ENCODE peak calls at places on chromosome X, in four cellular contexts. T is colonic mucosa, N is hepatocyte, O is dorsolateral prefrontal cortex. Z is an unnamed sample.

GRCh38 chrX:129934461-129934860 is 28.5 kb downstream of the UTP14A start:
- DNase-seq in T (no peak), O (no peak), N (no peak), Z (no peak)

GRCh38 chrX:52553995-52554642 is 37.3 kb upstream of the XAGE1B start:
- DNase-seq in O (no peak), N (no peak), T (no peak), Z (no peak)

GRCh38 chrX:23202316-23202715 is 132.3 kb upstream of the PTCHD1 start:
- DNase-seq in T (no peak), N (no peak), O (no peak), Z (no peak)

GRCh38 chrX:38192007-38192625 is 28.6 kb downstream of the SRPX start:
- DNase-seq in O (no peak), N (no peak), T (no peak), Z (peak; percentile 12)

GRCh38 chrX:1178580-1179057 is 33.8 kb downstream of the CRLF2 start:
- DNase-seq in O (no peak), T (no peak), N (peak; percentile 64), Z (peak; percentile 40)

GRCh38 chrX:136310411-136310810 is 9.6 kb downstream of the ADGRG4 start:
- DNase-seq in N (no peak), O (no peak), T (no peak), Z (peak; percentile 55)

GRCh38 chrX:50343917-50344316 is 126.7 kb downstream of the DGKK start:
- DNase-seq in T (no peak), O (no peak), N (no peak), Z (no peak)

GRCh38 chrX:48508400-48509244 is at the start of gene PORCN:
- DNase-seq in N (peak; percentile 82), T (peak; percentile 84), O (peak; percentile 83), Z (peak; percentile 77)

GRCh38 chrX:80556148-80556547 is 135.9 kb downstream of the TENT5D start:
- DNase-seq in N (no peak), O (no peak), T (no peak), Z (no peak)

GRCh38 chrX:6024204-6024603 is 204.5 kb downstream of the NLGN4X start:
- DNase-seq in O (no peak), T (no peak), N (no peak), Z (no peak)

GRCh38 chrX:12950851-12951589 is 23.9 kb upstream of the TMSB4X start:
- DNase-seq in T (peak; percentile 52), O (no peak), N (peak; percentile 64), Z (no peak)

GRCh38 chrX:143994206-143994605 is 110.3 kb downstream of the UBE2NL start:
- DNase-seq in N (no peak), O (no peak), T (no peak), Z (peak; percentile 7)

GRCh38 chrX:46647251-46647650 is 73.7 kb downstream of the CHST7 start:
- DNase-seq in T (no peak), N (no peak), O (no peak), Z (no peak)

GRCh38 chrX:45767021-45767491 is 566.4 kb upstream of the DIPK2B start:
- DNase-seq in O (no peak), T (no peak), N (no peak), Z (no peak)

GRCh38 chrX:151402719-151403390 is 5.8 kb downstream of the VMA21 start:
- DNase-seq in N (no peak), T (no peak), O (peak; percentile 52), Z (no peak)

GRCh38 chrX:111008126-111008525 is 87.9 kb upstream of the PAK3 start:
- DNase-seq in T (no peak), O (no peak), N (no peak), Z (no peak)

GRCh38 chrX:11064851-11065600 is 46.1 kb upstream of the HCCS start:
- DNase-seq in N (no peak), T (no peak), O (no peak), Z (peak; percentile 19)

GRCh38 chrX:111560801-111561200 is 49.4 kb downstream of the SERTM2 start:
- DNase-seq in N (no peak), O (no peak), T (no peak), Z (no peak)

GRCh38 chrX:48948589-48948988 is 8.8 kb downstream of the OTUD5 start:
- DNase-seq in N (no peak), T (no peak), O (no peak), Z (no peak)

GRCh38 chrX:15973299-15973698 is 118.7 kb upstream of the AP1S2 start:
- DNase-seq in N (peak; percentile 35), T (peak; percentile 20), O (no peak), Z (peak; percentile 3)

GRCh38 chrX:116345953-116346352 is 90.5 kb upstream of the SLC6A14 start:
- DNase-seq in N (no peak), O (no peak), T (no peak), Z (no peak)

GRCh38 chrX:53584891-53585290 is 101.6 kb downstream of the HUWE1 start:
- DNase-seq in T (no peak), N (no peak), O (no peak), Z (no peak)

GRCh38 chrX:4588056-4588455 is 874.6 kb upstream of the PRKX start:
- DNase-seq in N (no peak), T (no peak), O (no peak), Z (no peak)

GRCh38 chrX:150291014-150291413 is 72.1 kb upstream of the MAMLD1 start:
- DNase-seq in N (no peak), O (peak; percentile 12), T (no peak), Z (no peak)

GRCh38 chrX:34656842-34657780 is at the start of gene TMEM47:
- DNase-seq in N (peak; percentile 93), T (peak; percentile 61), O (peak; percentile 5), Z (peak; percentile 28)

GRCh38 chrX:54198262-54198661 is 15.2 kb upstream of the FAM120C start:
- DNase-seq in O (no peak), N (no peak), T (no peak), Z (no peak)

GRCh38 chrX:57752866-57753265 is 72.8 kb upstream of the NLRP2B start:
- DNase-seq in T (no peak), O (no peak), N (no peak), Z (no peak)

GRCh38 chrX:31092476-31092875 is 20.6 kb upstream of the FTHL17 start:
- DNase-seq in N (no peak), O (no peak), T (no peak), Z (no peak)

GRCh38 chrX:56564182-56564885 is 907 bp downstream of the UBQLN2 start:
- DNase-seq in T (peak; percentile 23), N (peak; percentile 13), O (peak; percentile 17), Z (peak; percentile 26)

GRCh38 chrX:46683023-46683422 is 75.9 kb downstream of the SLC9A7 start:
- DNase-seq in O (no peak), N (no peak), T (no peak), Z (no peak)

DNA sequence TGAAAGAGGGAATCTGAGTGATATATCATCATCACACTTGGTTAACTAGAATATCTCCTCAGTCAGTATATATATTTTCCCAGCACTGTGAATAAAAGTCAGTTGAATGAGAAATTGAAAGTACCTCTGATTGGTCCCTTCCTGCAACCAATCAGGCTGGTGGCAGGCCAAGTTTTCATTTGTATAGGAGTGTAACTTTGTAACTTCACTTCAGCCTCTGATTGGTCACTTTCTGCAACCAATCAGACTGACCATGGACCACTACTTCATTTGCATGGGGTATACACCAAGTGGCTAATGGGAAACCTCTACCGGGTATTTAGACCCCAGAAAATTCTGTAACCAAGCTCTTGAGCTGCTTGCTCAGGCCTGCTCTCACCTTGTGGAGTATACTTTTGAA is 1.9 kb upstream of the PGK1 start:
- DNase-seq in N (no peak), T (no peak), O (no peak), Z (no peak)
- H3K27ac ChIP-seq in N (no peak overlapping the region), T (no peak overlapping the region), O (no peak overlapping the region), Z (no peak overlapping the region)

GRCh38 chrX:106964290-106964689 is 35.7 kb downstream of the MORC4 start:
- DNase-seq in N (no peak), T (no peak), O (no peak), Z (no peak)

GRCh38 chrX:106957856-106958255 is 37.7 kb downstream of the CLDN2 start:
- DNase-seq in O (no peak), N (no peak), T (no peak), Z (no peak)

GRCh38 chrX:106955004-106955772 is 35.0 kb downstream of the CLDN2 start:
- DNase-seq in O (no peak), N (no peak), T (no peak), Z (no peak)

GRCh38 chrX:106963111-106963510 is 36.9 kb downstream of the MORC4 start:
- DNase-seq in N (no peak), T (no peak), O (no peak), Z (no peak)

GRCh38 chrX:106959897-106960296 is 39.7 kb downstream of the CLDN2 start:
- DNase-seq in N (peak; percentile 50), O (no peak), T (no peak), Z (peak; percentile 8)
- TF ChIP-seq CTCF in N (peak; percentile 25), O (no peak), T (peak; percentile 13), Z (no peak)

GRCh38 chrX:77693594-77693993 is 92.4 kb downstream of the ATRX start:
- DNase-seq in N (no peak), T (no peak), O (no peak), Z (no peak)

GRCh38 chrX:77694491-77694890 is 91.5 kb downstream of the ATRX start:
- DNase-seq in O (no peak), T (no peak), N (no peak), Z (no peak)

DNA sequence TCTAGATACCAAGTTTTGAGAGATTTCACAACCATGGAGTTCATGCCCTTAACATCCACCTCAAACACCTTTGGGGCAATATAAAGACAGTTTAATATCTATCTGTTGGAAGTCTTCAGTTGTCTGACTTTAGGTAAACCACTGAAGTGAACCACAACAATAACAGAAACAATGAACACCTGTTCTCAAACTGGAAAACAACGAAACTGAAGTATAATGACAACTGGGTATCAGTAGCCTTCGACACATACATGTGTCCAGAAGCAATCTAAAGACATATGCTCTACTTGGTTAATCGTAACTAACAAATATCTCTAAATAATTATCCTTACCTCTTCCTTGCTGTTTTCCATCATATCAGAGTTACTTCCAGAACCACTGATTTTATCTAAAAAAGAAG is 87.8 kb downstream of the ATRX start:
- DNase-seq in N (no peak), T (no peak), O (no peak), Z (no peak)
- H3K27ac ChIP-seq in N (no peak overlapping the region), T (no peak overlapping the region), O (no peak overlapping the region), Z (no peak overlapping the region)

DNA sequence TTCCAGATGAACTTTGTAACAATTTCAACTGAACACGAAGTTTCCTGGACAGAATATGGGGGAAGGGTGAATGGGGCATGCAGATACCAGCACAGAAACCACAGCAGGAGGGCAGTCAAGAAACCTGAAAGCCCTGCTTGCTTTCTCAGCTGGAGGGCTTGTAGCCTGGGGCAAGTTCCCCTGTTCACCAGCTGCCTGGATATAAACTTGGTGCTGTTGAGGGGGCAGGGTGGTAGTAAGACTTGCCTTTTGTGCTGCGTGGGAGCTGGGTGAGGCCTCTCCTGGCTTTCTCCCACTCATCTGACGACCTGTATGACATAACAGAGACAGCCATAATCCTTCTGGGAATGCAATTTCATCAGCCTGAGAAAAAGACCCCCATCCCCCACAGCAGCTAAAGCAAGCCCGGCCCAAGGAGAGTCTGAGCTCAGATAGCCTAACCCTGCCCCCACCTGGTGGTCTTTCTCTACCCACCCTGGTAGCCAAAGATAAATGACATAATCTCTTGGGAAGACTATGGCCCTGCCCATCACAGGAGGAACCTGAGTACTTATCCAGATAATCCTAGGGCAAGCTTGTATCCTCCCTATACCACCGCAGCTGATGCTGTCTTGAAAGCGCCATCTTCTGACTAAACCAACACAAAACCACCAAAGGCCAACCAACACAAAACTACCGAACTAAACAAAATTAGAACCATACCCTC is 234.3 kb downstream of the LAS1L start:
- DNase-seq in T (no peak), N (no peak), O (no peak), Z (no peak)
- TF ChIP-seq CTCF in T (no peak), N (no peak), O (no peak), Z (no peak)

GRCh38 chrX:120304241-120304640 is 7.0 kb downstream of the TMEM255A start:
- DNase-seq in T (no peak), N (peak; percentile 0), O (no peak), Z (no peak)
- H3K27ac ChIP-seq in T (no peak overlapping the region), N (no peak overlapping the region), O (no peak overlapping the region), Z (no peak overlapping the region)

Z was measured in RWPE1.